ENCODE peak calls at places on chromosomes 3 and 15, in six cellular contexts. N is fibroblast of the aortic adventitia, V is ovary, I is B cell, J is neural progenitor cell, B is brain microvascular endothelial cell. H is an unnamed sample.

GRCh38 chr3:20849975-20850374 is 664.0 kb upstream of the SGO1 start:
- DNase-seq in N (no peak), V (no peak), I (no peak), J (no peak), B (no peak), H (no peak)

GRCh38 chr3:132726341-132726823 is 4.2 kb upstream of the NPHP3 start:
- DNase-seq in N (peak; percentile 52), V (no peak), I (no peak), J (peak; percentile 38), B (no peak), H (peak; percentile 81)

GRCh38 chr15:68271854-68272471 is 5.6 kb upstream of the FEM1B start:
- DNase-seq in N (peak; percentile 72), V (peak; percentile 45), I (no peak), J (peak; percentile 31), B (peak; percentile 76), H (peak; percentile 100)

GRCh38 chr3:4826237-4827100 is 152.8 kb upstream of the BHLHE40 start:
- DNase-seq in N (peak; percentile 77), V (no peak), I (no peak), J (no peak), B (no peak), H (no peak)

GRCh38 chr3:43522702-43523362 is 99.0 kb downstream of the ANO10 start:
- DNase-seq in N (peak; percentile 35), V (no peak), I (no peak), J (no peak), B (no peak), H (peak; percentile 38)

GRCh38 chr3:7934362-7934761 is 567.3 kb upstream of the LMCD1 start:
- DNase-seq in N (no peak), V (no peak), I (no peak), J (no peak), B (no peak), H (no peak)

GRCh38 chr3:188927971-188928370 is 243.8 kb upstream of the TPRG1 start:
- DNase-seq in N (no peak), V (no peak), I (no peak), J (no peak), B (no peak), H (no peak)

GRCh38 chr3:159898147-159898546 is 90.5 kb upstream of the IL12A start:
- DNase-seq in N (no peak), V (no peak), I (no peak), J (no peak), B (no peak), H (no peak)

GRCh38 chr15:67611803-67612369 is 69.4 kb downstream of the MAP2K5 start:
- DNase-seq in N (peak; percentile 22), V (no peak), I (no peak), J (no peak), B (no peak), H (no peak)

GRCh38 chr3:101963902-101964362 is 114.6 kb downstream of the NFKBIZ start:
- DNase-seq in N (peak; percentile 81), V (no peak), I (no peak), J (no peak), B (no peak), H (peak; percentile 93)

GRCh38 chr15:35746121-35746520 is 200.2 kb upstream of the DPH6 start:
- DNase-seq in N (peak; percentile 8), V (no peak), I (no peak), J (no peak), B (peak; percentile 66), H (peak; percentile 62)

GRCh38 chr3:70805044-70805732 is 492.8 kb upstream of the MDFIC2 start:
- DNase-seq in N (peak; percentile 86), V (no peak), I (no peak), J (no peak), B (no peak), H (peak; percentile 51)

GRCh38 chr15:51697150-51697549 is 15.8 kb downstream of the SCG3 start:
- DNase-seq in N (no peak), V (no peak), I (no peak), J (no peak), B (no peak), H (no peak)

GRCh38 chr3:42827654-42828053 is 18.4 kb downstream of the ACKR2 start:
- DNase-seq in N (no peak), V (no peak), I (no peak), J (no peak), B (no peak), H (peak; percentile 58)

GRCh38 chr15:48031466-48031865 is 89.3 kb upstream of the SLC24A5 start:
- DNase-seq in N (no peak), V (no peak), I (no peak), J (no peak), B (no peak), H (no peak)

GRCh38 chr3:127953092-127953491 is 38.1 kb downstream of the KBTBD12 start:
- DNase-seq in N (no peak), V (no peak), I (no peak), J (no peak), B (no peak), H (peak; percentile 42)

GRCh38 chr3:157242836-157243235 is 82.9 kb upstream of the CCNL1 start:
- DNase-seq in N (no peak), V (no peak), I (no peak), J (no peak), B (no peak), H (no peak)

GRCh38 chr3:53182759-53183355 is 21.8 kb downstream of the PRKCD start:
- DNase-seq in N (no peak), V (no peak), I (no peak), J (no peak), B (no peak), H (no peak)

GRCh38 chr3:188528390-188528789 is 374.4 kb downstream of the LPP start:
- DNase-seq in N (no peak), V (no peak), I (no peak), J (no peak), B (no peak), H (peak; percentile 38)

GRCh38 chr3:29185706-29186105 is 95.2 kb upstream of the RBMS3 start:
- DNase-seq in N (no peak), V (no peak), I (no peak), J (no peak), B (peak; percentile 32), H (peak; percentile 13)

GRCh38 chr3:102297259-102297658 is 137.6 kb upstream of the ZPLD1 start:
- DNase-seq in N (no peak), V (no peak), I (no peak), J (no peak), B (no peak), H (no peak)

GRCh38 chr15:78507831-78508160 is 419 bp downstream of the HYKK start:
- DNase-seq in N (no peak), V (no peak), I (no peak), J (no peak), B (no peak), H (no peak)

GRCh38 chr15:78502641-78503040 is 4.7 kb upstream of the HYKK start:
- DNase-seq in N (no peak), V (no peak), I (no peak), J (no peak), B (no peak), H (no peak)

GRCh38 chr15:78509726-78510312 is 2.4 kb downstream of the HYKK start:
- DNase-seq in N (no peak), V (no peak), I (no peak), J (no peak), B (no peak), H (no peak)

GRCh38 chr15:78508272-78508671 is 895 bp downstream of the HYKK start:
- DNase-seq in N (no peak), V (no peak), I (no peak), J (peak; percentile 4), B (no peak), H (peak; percentile 3)

DNA sequence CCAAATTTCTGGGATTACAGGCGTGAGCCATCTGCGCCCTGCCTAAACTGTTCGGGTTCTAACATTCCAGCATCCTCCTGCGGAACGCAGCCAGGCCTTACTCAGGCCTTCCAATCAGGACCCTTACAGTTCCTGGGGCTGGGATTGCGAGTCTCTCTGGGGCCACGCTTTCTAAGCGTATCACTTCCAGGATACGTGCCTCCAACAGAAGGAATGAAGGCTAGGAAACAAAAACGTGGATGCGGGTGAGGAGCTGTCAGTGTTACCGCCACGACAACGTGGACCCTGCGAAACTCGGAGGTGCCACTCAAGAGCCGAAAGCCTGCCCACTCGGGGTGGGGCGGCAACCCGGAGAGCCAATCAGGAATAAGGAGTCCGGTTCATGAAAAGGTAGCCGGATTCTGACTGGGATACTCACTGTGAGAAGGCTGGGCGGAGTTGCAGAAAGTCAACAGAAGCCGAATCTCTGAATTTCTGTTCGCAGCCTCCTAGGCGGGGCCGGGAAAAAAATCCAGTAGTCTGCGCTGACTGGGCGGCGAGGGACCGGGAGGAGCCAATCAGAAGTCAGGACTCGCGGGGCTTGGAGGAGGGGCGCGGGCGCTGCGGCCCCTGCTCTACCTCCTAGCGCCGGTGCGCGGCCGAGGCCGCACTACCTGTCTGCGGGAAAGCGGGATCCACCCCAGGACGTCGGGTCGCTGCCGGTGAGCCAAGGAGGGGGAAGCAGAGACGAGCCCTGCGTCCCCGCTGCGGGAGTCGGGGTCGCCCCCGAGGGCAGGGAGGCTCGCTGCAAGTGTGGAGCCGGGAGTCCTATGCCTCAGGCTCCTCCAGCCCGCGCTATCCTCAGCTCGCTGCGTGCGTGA is at the start of gene HYKK:
- DNase-seq in N (peak; percentile 97), V (peak; percentile 89), I (peak; percentile 42), J (peak; percentile 98), B (peak; percentile 99), H (peak; percentile 96)
- TF ChIP-seq CTCF in N (peak; percentile 28), V (peak; percentile 20), I (no peak), J (peak; percentile 22), B (peak; percentile 24), H (peak; percentile 25)

DNA sequence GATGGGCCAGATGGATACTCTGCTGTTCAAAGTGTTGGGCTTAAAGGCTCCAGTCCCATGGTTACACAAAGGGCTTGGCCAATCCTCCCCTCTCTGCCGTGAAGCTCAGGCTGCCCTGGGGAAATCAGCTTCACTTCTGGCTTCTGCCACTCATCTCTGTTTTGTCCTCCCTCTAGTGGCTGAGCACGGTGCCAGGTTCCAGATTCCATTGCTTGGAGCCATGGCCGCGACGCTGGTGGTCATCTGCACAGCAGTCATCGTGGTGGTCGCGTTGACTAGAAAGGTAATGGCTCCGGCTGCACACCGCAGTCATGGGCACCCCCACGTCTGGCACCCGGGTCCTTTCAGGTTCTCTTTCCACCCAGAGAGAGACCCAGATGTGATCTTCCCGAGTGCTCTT is 5.6 kb downstream of the TIGIT start:
- DNase-seq in N (no peak), V (no peak), I (peak; percentile 42), J (peak; percentile 52), B (peak; percentile 12), H (peak; percentile 10)
- TF ChIP-seq CTCF in N (peak; percentile 31), V (no peak), I (peak; percentile 43), J (peak; percentile 45), B (peak; percentile 77), H (peak; percentile 44)

GRCh38 chr3:79767194-79767952 is 425 bp downstream of the ROBO1 start:
- DNase-seq in N (no peak), V (no peak), I (no peak), J (peak; percentile 57), B (peak; percentile 57), H (no peak)
- TF ChIP-seq CTCF in N (no peak), V (no peak), I (no peak), J (peak; percentile 46), B (peak; percentile 67), H (no peak)

DNA sequence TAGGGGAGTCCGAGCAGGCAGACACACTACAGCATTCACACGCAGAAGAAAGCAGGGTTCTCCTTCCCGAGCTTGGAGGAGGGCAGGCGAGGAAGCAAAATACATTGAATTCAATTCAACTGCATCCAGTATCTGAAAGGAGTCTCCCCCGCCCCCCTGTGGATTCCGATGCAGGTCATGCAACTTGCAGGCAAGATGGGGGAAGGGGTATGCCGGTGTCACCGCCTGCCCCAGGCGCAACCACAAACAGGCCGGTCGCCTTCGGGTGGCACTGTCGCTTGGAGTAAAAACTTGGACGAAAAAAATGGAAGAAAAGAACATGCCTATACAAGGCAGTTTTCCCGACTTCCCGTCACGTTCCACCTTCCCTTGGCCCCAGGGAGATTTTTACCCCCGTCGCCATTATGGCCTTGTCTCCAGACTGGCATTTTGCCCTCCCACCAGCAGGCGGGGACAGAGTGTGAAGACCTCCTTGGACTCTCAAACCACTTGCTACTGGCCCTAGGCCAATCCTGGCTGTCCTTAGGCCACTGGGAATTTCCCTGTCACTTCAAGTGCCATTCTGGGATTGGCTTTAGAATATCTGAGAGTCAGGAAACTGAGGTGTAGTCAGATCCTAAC is 1.6 kb upstream of the NTRK3 start:
- DNase-seq in N (peak; percentile 22), V (no peak), I (no peak), J (peak; percentile 74), B (no peak), H (no peak)
- TF ChIP-seq CTCF in N (peak; percentile 44), V (no peak), I (no peak), J (peak; percentile 75), B (peak; percentile 39), H (no peak)

H was measured in bronchial epithelial cell.